ENCODE peak calls at places on chromosomes 12 and 14, in nine cellular contexts. C, Y, M, N, Z, V, O, Q and H are unnamed samples.

GRCh38 chr14:51079489-51079888 is 15.4 kb downstream of the TRIM9 start:
- DNase-seq in C (no peak), Y (no peak), M (no peak), N (peak; percentile 32), Z (no peak), V (no peak), O (no peak), Q (no peak), H (no peak)

GRCh38 chr12:68487721-68488309 is 122.9 kb upstream of the RAP1B start:
- DNase-seq in C (no peak), Y (no peak), M (no peak), N (no peak), Z (no peak), V (no peak), O (no peak), Q (no peak), H (no peak)

GRCh38 chr14:51959928-51960327 is 29.4 kb upstream of the RTRAF start:
- DNase-seq in C (no peak), Y (no peak), M (no peak), N (no peak), Z (no peak), V (no peak), O (no peak), Q (no peak), H (no peak)

GRCh38 chr12:111369496-111370220 is 763 bp upstream of the PHETA1 start:
- DNase-seq in C (no peak), Y (no peak), M (no peak), N (no peak), Z (no peak), V (no peak), O (no peak), Q (no peak), H (no peak)

GRCh38 chr12:28089363-28089762 is 100.9 kb upstream of the CCDC91 start:
- DNase-seq in C (no peak), Y (no peak), M (no peak), N (no peak), Z (no peak), V (no peak), O (no peak), Q (no peak), H (peak; percentile 12)

GRCh38 chr14:54512393-54512792 is 2.7 kb downstream of the CGRRF1 start:
- DNase-seq in C (no peak), Y (no peak), M (no peak), N (no peak), Z (no peak), V (no peak), O (no peak), Q (no peak), H (no peak)

GRCh38 chr14:71588028-71588427 is 344.2 kb upstream of the RGS6 start:
- DNase-seq in C (no peak), Y (no peak), M (no peak), N (no peak), Z (peak; percentile 32), V (peak; percentile 11), O (no peak), Q (no peak), H (no peak)

GRCh38 chr12:69123909-69124638 is 115.3 kb upstream of the CPSF6 start:
- DNase-seq in C (peak; percentile 50), Y (no peak), M (no peak), N (no peak), Z (no peak), V (no peak), O (no peak), Q (no peak), H (no peak)

GRCh38 chr14:22039938-22040780 is 366.5 kb upstream of the OR4E1 start:
- DNase-seq in C (no peak), Y (no peak), M (no peak), N (peak; percentile 24), Z (no peak), V (peak; percentile 20), O (no peak), Q (no peak), H (no peak)

GRCh38 chr14:73785834-73786631 is 65.6 kb upstream of the PTGR2 start:
- DNase-seq in C (no peak), Y (peak; percentile 12), M (peak; percentile 58), N (peak; percentile 66), Z (peak; percentile 67), V (peak; percentile 86), O (peak; percentile 88), Q (peak; percentile 94), H (peak; percentile 56)

GRCh38 chr12:98515368-98516183 is at the start of gene TMPO:
- DNase-seq in C (peak; percentile 80), Y (peak; percentile 67), M (peak; percentile 91), N (peak; percentile 97), Z (peak; percentile 98), V (peak; percentile 96), O (peak; percentile 97), Q (peak; percentile 80), H (peak; percentile 68)

GRCh38 chr12:6084261-6084968 is 40.1 kb downstream of the VWF start:
- DNase-seq in C (no peak), Y (no peak), M (no peak), N (peak; percentile 69), Z (peak; percentile 88), V (peak; percentile 81), O (no peak), Q (no peak), H (peak; percentile 52)

GRCh38 chr12:3020850-3021435 is 56.2 kb upstream of the TSPAN9 start:
- DNase-seq in C (no peak), Y (no peak), M (no peak), N (no peak), Z (no peak), V (no peak), O (no peak), Q (no peak), H (no peak)

GRCh38 chr12:54526800-54527630 is 22.4 kb upstream of the PDE1B start:
- DNase-seq in C (peak; percentile 23), Y (no peak), M (peak; percentile 33), N (peak; percentile 54), Z (no peak), V (peak; percentile 54), O (no peak), Q (peak; percentile 6), H (peak; percentile 10)

GRCh38 chr12:93982847-93983315 is 165.5 kb upstream of the PLXNC1 start:
- DNase-seq in C (no peak), Y (no peak), M (no peak), N (no peak), Z (no peak), V (peak; percentile 48), O (no peak), Q (peak; percentile 38), H (peak; percentile 50)

GRCh38 chr12:132404956-132405741 is 75.8 kb upstream of the GALNT9 start:
- DNase-seq in C (no peak), Y (no peak), M (no peak), N (no peak), Z (no peak), V (no peak), O (no peak), Q (no peak), H (no peak)

GRCh38 chr14:23120405-23121251 is 1.6 kb upstream of the CEBPE start:
- DNase-seq in C (peak; percentile 79), Y (peak; percentile 21), M (peak; percentile 80), N (peak; percentile 89), Z (peak; percentile 91), V (peak; percentile 95), O (peak; percentile 93), Q (peak; percentile 73), H (peak; percentile 65)